ENCODE peak calls at places on chromosomes 13 and 19, in nine cellular contexts. M, P, G, R, I, S, N, K and Z are unnamed samples.

GRCh38 chr19:51259348-51260245 is 8.7 kb downstream of the SIGLECL1 start:
- DNase-seq in R (peak), K (peak), I (peak), N (no peak), S (no peak), M (no peak), G (no peak), P (no peak), Z (no peak)

GRCh38 chr19:42176649-42176989 is 40.9 kb downstream of the DEDD2 start:
- DNase-seq in G (no peak), M (no peak), R (no peak), P (no peak), S (no peak), N (no peak), K (peak), I (peak), Z (no peak)

GRCh38 chr13:48891586-48891985 is 84.1 kb upstream of the FNDC3A start:
- DNase-seq in G (no peak), S (no peak), M (no peak), I (no peak), R (no peak), K (no peak), N (no peak), P (no peak), Z (no peak)

GRCh38 chr19:2266183-2266993 is 10.2 kb upstream of the JSRP1 start:
- DNase-seq in S (peak), M (peak), P (peak), I (no peak), R (peak), G (peak), K (no peak), N (peak), Z (peak)

GRCh38 chr19:46944918-46945628 is 74.6 kb upstream of the NPAS1 start:
- DNase-seq in R (peak), G (peak), N (peak), P (no peak), K (peak), M (peak), I (peak), S (no peak), Z (no peak)

GRCh38 chr13:113137656-113138292 is 15.2 kb downstream of the F10 start:
- DNase-seq in S (no peak), G (no peak), M (no peak), R (no peak), K (no peak), P (no peak), I (no peak), N (no peak), Z (no peak)

GRCh38 chr13:112838038-112838965 is 130.7 kb upstream of the MCF2L start:
- DNase-seq in S (no peak), N (no peak), R (no peak), K (no peak), M (no peak), I (no peak), P (no peak), G (no peak), Z (no peak)

GRCh38 chr19:42198676-42199439 is 18.6 kb downstream of the DEDD2 start:
- DNase-seq in I (peak), P (no peak), S (no peak), R (no peak), M (no peak), G (no peak), K (no peak), N (no peak), Z (no peak)

GRCh38 chr19:55426042-55426441 is 17.1 kb downstream of the SHISA7 start:
- DNase-seq in N (no peak), P (no peak), S (no peak), M (no peak), R (no peak), I (no peak), K (no peak), G (no peak), Z (peak)

GRCh38 chr19:43957891-43958290 is 6.9 kb downstream of the ZNF221 start:
- DNase-seq in I (no peak), P (no peak), N (no peak), M (no peak), G (no peak), R (no peak), S (no peak), K (no peak), Z (no peak)

GRCh38 chr13:75312884-75313520 is 169.0 kb downstream of the TBC1D4 start:
- DNase-seq in G (no peak), R (no peak), S (no peak), N (no peak), P (no peak), K (no peak), M (no peak), I (no peak), Z (no peak)

GRCh38 chr19:39448271-39448670 is 2.9 kb downstream of the SUPT5H start:
- DNase-seq in M (no peak), G (no peak), N (no peak), I (no peak), S (no peak), R (no peak), P (no peak), K (no peak), Z (no peak)

GRCh38 chr19:10514211-10515145 is 2.8 kb downstream of the S1PR5 start:
- DNase-seq in I (peak), R (no peak), N (no peak), G (no peak), M (no peak), S (no peak), P (peak), K (peak), Z (no peak)

GRCh38 chr13:40974460-40975407 is 44.4 kb downstream of the ELF1 start:
- DNase-seq in N (no peak), R (no peak), P (no peak), M (no peak), K (peak), I (peak), G (no peak), S (no peak), Z (no peak)

GRCh38 chr13:110571897-110572777 is 10.6 kb upstream of the RAB20 start:
- DNase-seq in N (no peak), I (no peak), S (peak), R (no peak), K (no peak), M (no peak), P (no peak), G (no peak), Z (no peak)

GRCh38 chr13:81116461-81117282 is 775.7 kb upstream of the SPRY2 start:
- DNase-seq in I (no peak), K (no peak), G (no peak), S (no peak), M (no peak), P (no peak), N (no peak), R (no peak), Z (no peak)

GRCh38 chr13:107370036-107370785 is 802.3 kb upstream of the ARGLU1 start:
- DNase-seq in N (no peak), G (no peak), K (no peak), I (no peak), S (no peak), R (no peak), P (no peak), M (no peak), Z (no peak)

GRCh38 chr13:71515639-71516038 is 351.4 kb downstream of the DACH1 start:
- DNase-seq in K (no peak), R (no peak), N (no peak), P (no peak), S (no peak), M (no peak), I (no peak), G (no peak), Z (no peak)

GRCh38 chr19:8566855-8567254 is 10.4 kb downstream of the MYO1F start:
- DNase-seq in G (no peak), N (no peak), S (no peak), K (no peak), P (no peak), R (no peak), I (no peak), M (no peak), Z (no peak)

GRCh38 chr19:45159204-45159970 is 1.4 kb downstream of the NKPD1 start:
- DNase-seq in I (no peak), G (no peak), N (no peak), R (no peak), K (no peak), M (no peak), P (no peak), S (no peak), Z (no peak)

GRCh38 chr13:106691861-106692260 is 123.9 kb upstream of the ARGLU1 start:
- DNase-seq in G (no peak), K (no peak), M (no peak), I (no peak), R (no peak), S (no peak), N (no peak), P (no peak), Z (no peak)

GRCh38 chr13:106382569-106382968 is 152.9 kb downstream of the EFNB2 start:
- DNase-seq in P (no peak), I (no peak), R (no peak), N (no peak), K (no peak), M (no peak), S (no peak), G (no peak), Z (no peak)

GRCh38 chr19:17337675-17338439 is 504 bp downstream of the GTPBP3 start:
- DNase-seq in S (no peak), I (peak), K (peak), P (no peak), N (no peak), G (no peak), M (no peak), R (no peak), Z (no peak)

GRCh38 chr19:49042177-49042576 is 1.5 kb upstream of the CGB5 start:
- DNase-seq in S (no peak), K (no peak), R (no peak), I (no peak), G (no peak), N (no peak), P (peak), M (no peak), Z (no peak)

GRCh38 chr13:41858783-41859182 is 102.1 kb downstream of the VWA8 start:
- DNase-seq in S (no peak), G (no peak), I (no peak), P (no peak), M (no peak), R (no peak), K (no peak), N (no peak), Z (no peak)

GRCh38 chr13:108728370-108728769 is 99.0 kb downstream of the MYO16 start:
- DNase-seq in I (peak), P (no peak), G (no peak), R (no peak), S (no peak), K (peak), M (no peak), N (no peak), Z (no peak)

GRCh38 chr19:11254662-11255061 is 7.7 kb downstream of the DOCK6 start:
- DNase-seq in N (no peak), G (no peak), K (no peak), S (no peak), P (no peak), M (no peak), I (peak), R (no peak), Z (no peak)

GRCh38 chr19:6109947-6110346 is 353 bp downstream of the RFX2 start:
- DNase-seq in K (no peak), I (peak), N (no peak), M (no peak), G (no peak), S (no peak), R (no peak), P (no peak), Z (no peak)

GRCh38 chr19:27774337-27774736 is 1438.6 kb downstream of the UQCRFS1 start:
- DNase-seq in S (no peak), G (no peak), N (no peak), R (no peak), K (no peak), M (no peak), P (no peak), I (peak), Z (no peak)

GRCh38 chr13:112907286-112907685 is 61.7 kb upstream of the MCF2L start:
- DNase-seq in N (no peak), R (no peak), P (no peak), K (no peak), S (no peak), M (no peak), I (no peak), G (no peak), Z (no peak)

GRCh38 chr19:35040826-35041547 is 534 bp upstream of the HPN start:
- DNase-seq in P (peak), I (peak), M (peak), K (peak), N (peak), G (peak), R (peak), S (peak), Z (no peak)

GRCh38 chr13:46609726-46610125 is 56.8 kb downstream of the LRCH1 start:
- DNase-seq in P (peak), M (no peak), K (no peak), I (no peak), N (no peak), R (no peak), S (no peak), G (no peak), Z (no peak)

GRCh38 chr13:29849071-29849541 is 1.3 kb downstream of the UBL3 start:
- DNase-seq in R (peak), M (no peak), P (no peak), N (no peak), G (no peak), S (no peak), K (peak), I (peak), Z (peak)
- H3K27ac ChIP-seq in R (peak), M (peak), P (peak), N (peak), G (peak), S (peak), K (peak), I (peak), Z (peak)

DNA sequence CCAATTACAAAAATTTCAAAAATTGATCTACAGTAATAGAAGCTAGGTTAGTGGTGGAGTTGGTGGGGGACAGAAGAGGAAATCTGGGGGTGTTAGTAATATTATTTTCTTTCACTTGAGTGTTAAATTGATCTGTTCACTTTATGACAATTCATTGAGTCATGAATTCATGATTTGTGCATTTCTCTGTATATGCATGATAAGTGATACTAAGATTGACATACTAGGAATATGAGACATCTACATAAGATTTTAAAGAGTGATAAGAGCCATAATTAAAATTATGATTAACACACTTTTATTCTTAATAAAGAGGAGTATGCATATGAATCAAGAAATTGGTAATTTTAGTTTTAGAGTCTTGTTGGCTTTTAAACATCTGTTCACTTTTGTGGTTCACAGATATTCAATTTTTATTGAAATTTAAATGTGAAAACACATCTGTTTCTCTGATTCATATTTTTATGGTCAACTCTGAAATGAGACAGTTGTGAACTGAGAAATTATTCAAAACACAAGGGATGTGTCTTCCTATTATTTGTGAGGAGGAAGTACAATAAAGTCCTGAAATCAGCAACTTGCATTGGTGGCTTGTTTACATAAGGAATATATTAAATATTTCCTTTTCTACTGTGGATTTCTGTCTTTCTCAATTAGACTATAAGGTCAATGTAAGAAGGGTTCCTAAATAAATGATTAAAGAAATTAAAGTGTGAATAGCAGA is 196.5 kb downstream of the ITGBL1 start:
- DNase-seq in M (no peak), N (no peak), P (no peak), G (no peak), S (no peak), R (no peak), K (no peak), I (no peak), Z (no peak)
- H3K27ac ChIP-seq in M (no peak), N (peak), P (no peak), G (no peak), S (no peak), R (no peak), K (no peak), I (no peak), Z (no peak)

GRCh38 chr13:68481130-68481529 is 1251.0 kb upstream of the PCDH9 start:
- DNase-seq in M (no peak), G (no peak), S (no peak), P (no peak), K (peak), R (no peak), I (no peak), N (no peak), Z (no peak)
- H3K27ac ChIP-seq in M (no peak), G (no peak), S (no peak), P (no peak), K (peak), R (no peak), I (no peak), N (no peak), Z (no peak)

GRCh38 chr19:1076951-1077350 is 10.0 kb downstream of the ARHGAP45 start:
- DNase-seq in I (no peak), G (no peak), P (peak), S (peak), R (no peak), N (peak), K (no peak), M (no peak), Z (peak)
- H3K27ac ChIP-seq in I (no peak), G (no peak), P (peak), S (peak), R (no peak), N (no peak), K (no peak), M (no peak), Z (no peak)